ENCODE peak calls at places on chromosomes 16 and 17, in eight cellular contexts. One of them, this sample, is unnamed.

GRCh38 chr16:47833771-47834170 is 322.0 kb downstream of the ABCC12 start:
- DNase-seq in neural crest cell: no peak
- DNase-seq in cardiac muscle cell: no peak
- DNase-seq in fibroblast of pulmonary artery: no peak
- DNase-seq in tibial nerve: no peak
- DNase-seq in upper lobe of right lung: no peak
- DNase-seq in GM06990: no peak
- DNase-seq in testis: no peak
- DNase-seq in this sample: no peak

GRCh38 chr17:48441231-48441711 is 11.3 kb upstream of the SKAP1 start:
- DNase-seq in fibroblast of pulmonary artery: no peak
- DNase-seq in cardiac muscle cell: peak; percentile 17
- DNase-seq in GM06990: peak; percentile 81
- DNase-seq in upper lobe of right lung: no peak
- DNase-seq in tibial nerve: no peak
- DNase-seq in testis: no peak
- DNase-seq in neural crest cell: no peak
- DNase-seq in this sample: peak; percentile 76

GRCh38 chr17:77708936-77709335 is 249.6 kb upstream of the TNRC6C start:
- DNase-seq in tibial nerve: no peak
- DNase-seq in fibroblast of pulmonary artery: no peak
- DNase-seq in GM06990: no peak
- DNase-seq in cardiac muscle cell: no peak
- DNase-seq in testis: no peak
- DNase-seq in neural crest cell: no peak
- DNase-seq in upper lobe of right lung: no peak
- DNase-seq in this sample: no peak

GRCh38 chr17:8079291-8080207 is 8.0 kb downstream of the ALOX12B start:
- DNase-seq in testis: peak; percentile 79
- DNase-seq in fibroblast of pulmonary artery: peak; percentile 46
- DNase-seq in neural crest cell: peak; percentile 77
- DNase-seq in GM06990: peak; percentile 80
- DNase-seq in upper lobe of right lung: peak; percentile 87
- DNase-seq in tibial nerve: peak; percentile 49
- DNase-seq in cardiac muscle cell: peak; percentile 54
- DNase-seq in this sample: peak; percentile 94

GRCh38 chr16:86926146-86926545 is 347.8 kb downstream of the FOXL1 start:
- DNase-seq in cardiac muscle cell: no peak
- DNase-seq in GM06990: no peak
- DNase-seq in neural crest cell: no peak
- DNase-seq in upper lobe of right lung: no peak
- DNase-seq in testis: no peak
- DNase-seq in fibroblast of pulmonary artery: no peak
- DNase-seq in tibial nerve: no peak
- DNase-seq in this sample: no peak

GRCh38 chr17:37744961-37745800 is at the start of gene HNF1B:
- DNase-seq in neural crest cell: no peak
- DNase-seq in tibial nerve: no peak
- DNase-seq in fibroblast of pulmonary artery: no peak
- DNase-seq in upper lobe of right lung: peak; percentile 79
- DNase-seq in testis: no peak
- DNase-seq in cardiac muscle cell: no peak
- DNase-seq in GM06990: peak; percentile 76
- DNase-seq in this sample: peak; percentile 81

GRCh38 chr17:82216301-82217119 is 3.9 kb upstream of the CCDC57 start:
- DNase-seq in GM06990: peak; percentile 74
- DNase-seq in tibial nerve: peak; percentile 57
- DNase-seq in neural crest cell: no peak
- DNase-seq in cardiac muscle cell: peak; percentile 87
- DNase-seq in testis: peak; percentile 69
- DNase-seq in fibroblast of pulmonary artery: peak; percentile 78
- DNase-seq in upper lobe of right lung: peak; percentile 94
- DNase-seq in this sample: peak; percentile 77

GRCh38 chr17:77131919-77132318 is 8.8 kb upstream of the SEC14L1 start:
- DNase-seq in cardiac muscle cell: peak; percentile 81
- DNase-seq in upper lobe of right lung: no peak
- DNase-seq in tibial nerve: no peak
- DNase-seq in fibroblast of pulmonary artery: peak; percentile 93
- DNase-seq in GM06990: no peak
- DNase-seq in neural crest cell: no peak
- DNase-seq in testis: no peak
- DNase-seq in this sample: no peak

GRCh38 chr16:72179592-72179991 is 7.6 kb upstream of the PMFBP1 start:
- DNase-seq in cardiac muscle cell: no peak
- DNase-seq in tibial nerve: no peak
- DNase-seq in fibroblast of pulmonary artery: no peak
- DNase-seq in GM06990: no peak
- DNase-seq in neural crest cell: no peak
- DNase-seq in testis: no peak
- DNase-seq in upper lobe of right lung: no peak
- DNase-seq in this sample: no peak

GRCh38 chr17:9472541-9472940 is 103.1 kb downstream of the STX8 start:
- DNase-seq in GM06990: no peak
- DNase-seq in cardiac muscle cell: peak; percentile 49
- DNase-seq in upper lobe of right lung: no peak
- DNase-seq in tibial nerve: peak; percentile 27
- DNase-seq in testis: no peak
- DNase-seq in fibroblast of pulmonary artery: peak; percentile 35
- DNase-seq in neural crest cell: no peak
- DNase-seq in this sample: no peak

GRCh38 chr16:87327798-87328495 is 10.8 kb upstream of the C16orf95 start:
- DNase-seq in upper lobe of right lung: peak; percentile 47
- DNase-seq in neural crest cell: no peak
- DNase-seq in tibial nerve: no peak
- DNase-seq in GM06990: no peak
- DNase-seq in cardiac muscle cell: no peak
- DNase-seq in testis: no peak
- DNase-seq in fibroblast of pulmonary artery: no peak
- DNase-seq in this sample: no peak

GRCh38 chr17:49985310-49985990 is 9.6 kb downstream of the DLX3 start:
- DNase-seq in tibial nerve: no peak
- DNase-seq in GM06990: no peak
- DNase-seq in cardiac muscle cell: no peak
- DNase-seq in fibroblast of pulmonary artery: no peak
- DNase-seq in upper lobe of right lung: no peak
- DNase-seq in testis: no peak
- DNase-seq in neural crest cell: no peak
- DNase-seq in this sample: no peak

GRCh38 chr17:45043813-45044540 is 7.5 kb downstream of the DCAKD start:
- DNase-seq in cardiac muscle cell: no peak
- DNase-seq in tibial nerve: no peak
- DNase-seq in neural crest cell: no peak
- DNase-seq in upper lobe of right lung: no peak
- DNase-seq in testis: no peak
- DNase-seq in fibroblast of pulmonary artery: no peak
- DNase-seq in GM06990: no peak
- DNase-seq in this sample: no peak

GRCh38 chr17:43906951-43907424 is 348 bp downstream of the MPP2 start:
- DNase-seq in upper lobe of right lung: no peak
- DNase-seq in GM06990: no peak
- DNase-seq in cardiac muscle cell: no peak
- DNase-seq in fibroblast of pulmonary artery: no peak
- DNase-seq in neural crest cell: no peak
- DNase-seq in tibial nerve: peak; percentile 9
- DNase-seq in testis: no peak
- DNase-seq in this sample: no peak

GRCh38 chr16:24853830-24854229 is 8.1 kb downstream of the SLC5A11 start:
- DNase-seq in tibial nerve: no peak
- DNase-seq in neural crest cell: no peak
- DNase-seq in upper lobe of right lung: no peak
- DNase-seq in fibroblast of pulmonary artery: peak; percentile 72
- DNase-seq in testis: peak; percentile 60
- DNase-seq in cardiac muscle cell: peak; percentile 73
- DNase-seq in GM06990: no peak
- DNase-seq in this sample: no peak

GRCh38 chr16:56923481-56923880 is 8.5 kb upstream of the HERPUD1 start:
- DNase-seq in fibroblast of pulmonary artery: peak; percentile 72
- DNase-seq in cardiac muscle cell: peak; percentile 86
- DNase-seq in GM06990: no peak
- DNase-seq in neural crest cell: no peak
- DNase-seq in tibial nerve: no peak
- DNase-seq in testis: no peak
- DNase-seq in upper lobe of right lung: no peak
- DNase-seq in this sample: no peak

GRCh38 chr17:68334393-68334792 is 43.1 kb downstream of the ARSG start:
- DNase-seq in upper lobe of right lung: no peak
- DNase-seq in neural crest cell: no peak
- DNase-seq in fibroblast of pulmonary artery: no peak
- DNase-seq in testis: no peak
- DNase-seq in GM06990: no peak
- DNase-seq in cardiac muscle cell: no peak
- DNase-seq in tibial nerve: no peak
- DNase-seq in this sample: no peak

GRCh38 chr16:3999890-4000325 is 116.3 kb downstream of the ADCY9 start:
- DNase-seq in upper lobe of right lung: no peak
- DNase-seq in fibroblast of pulmonary artery: peak; percentile 67
- DNase-seq in tibial nerve: no peak
- DNase-seq in cardiac muscle cell: peak; percentile 69
- DNase-seq in neural crest cell: no peak
- DNase-seq in GM06990: no peak
- DNase-seq in testis: no peak
- DNase-seq in this sample: no peak

GRCh38 chr16:88348377-88349152 is 34.2 kb upstream of the ZNF469 start:
- DNase-seq in tibial nerve: no peak
- DNase-seq in cardiac muscle cell: no peak
- DNase-seq in fibroblast of pulmonary artery: no peak
- DNase-seq in neural crest cell: no peak
- DNase-seq in upper lobe of right lung: no peak
- DNase-seq in GM06990: no peak
- DNase-seq in testis: no peak
- DNase-seq in this sample: no peak

DNA sequence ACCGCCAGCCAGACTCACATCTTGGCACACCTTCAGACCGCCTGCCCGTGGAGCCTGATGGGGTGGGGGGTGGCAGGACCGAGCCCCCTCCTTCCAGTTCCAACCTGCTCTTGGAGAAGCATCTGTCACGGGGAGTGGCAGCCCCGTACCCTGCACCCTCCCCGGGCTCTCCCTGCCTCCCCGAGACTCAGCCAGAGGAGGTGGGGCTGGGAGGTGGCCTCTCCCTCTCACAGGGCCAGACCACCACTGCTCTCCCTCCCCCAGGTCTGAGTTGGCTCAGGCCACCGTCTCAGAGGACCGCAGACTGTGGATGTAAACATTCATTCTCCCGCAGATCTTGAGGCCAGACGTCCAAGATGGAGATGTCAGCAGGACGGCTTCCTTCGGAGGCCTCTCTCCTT is 11.3 kb upstream of the RBFOX3 start:
- DNase-seq in testis: peak; percentile 11
- DNase-seq in tibial nerve: no peak
- DNase-seq in GM06990: no peak
- DNase-seq in cardiac muscle cell: no peak
- DNase-seq in upper lobe of right lung: peak; percentile 53
- DNase-seq in fibroblast of pulmonary artery: no peak
- DNase-seq in neural crest cell: no peak
- DNase-seq in this sample: no peak
- TF ChIP-seq CTCF in testis: no peak
- TF ChIP-seq CTCF in tibial nerve: no peak
- TF ChIP-seq CTCF in GM06990: no peak
- TF ChIP-seq CTCF in cardiac muscle cell: no peak
- TF ChIP-seq CTCF in upper lobe of right lung: no peak
- TF ChIP-seq CTCF in fibroblast of pulmonary artery: no peak
- TF ChIP-seq CTCF in neural crest cell: no peak
- TF ChIP-seq CTCF in this sample: no peak

GRCh38 chr16:74275031-74275636 is 21.5 kb upstream of the PSMD7 start:
- DNase-seq in fibroblast of pulmonary artery: peak; percentile 48
- DNase-seq in cardiac muscle cell: peak; percentile 42
- DNase-seq in tibial nerve: no peak
- DNase-seq in neural crest cell: no peak
- DNase-seq in testis: no peak
- DNase-seq in upper lobe of right lung: no peak
- DNase-seq in GM06990: no peak
- DNase-seq in this sample: no peak
- TF ChIP-seq CTCF in fibroblast of pulmonary artery: peak; percentile 49
- TF ChIP-seq CTCF in cardiac muscle cell: peak; percentile 49
- TF ChIP-seq CTCF in tibial nerve: no peak
- TF ChIP-seq CTCF in neural crest cell: peak; percentile 76
- TF ChIP-seq CTCF in testis: peak; percentile 48
- TF ChIP-seq CTCF in upper lobe of right lung: peak; percentile 37
- TF ChIP-seq CTCF in GM06990: peak; percentile 29
- TF ChIP-seq CTCF in this sample: no peak

GRCh38 chr17:63917646-63918045 is 993 bp downstream of the GH1 start:
- DNase-seq in fibroblast of pulmonary artery: no peak
- DNase-seq in GM06990: no peak
- DNase-seq in cardiac muscle cell: no peak
- DNase-seq in tibial nerve: no peak
- DNase-seq in testis: no peak
- DNase-seq in upper lobe of right lung: no peak
- DNase-seq in neural crest cell: no peak
- DNase-seq in this sample: no peak

GRCh38 chr17:63919311-63919723 is 678 bp upstream of the GH1 start:
- DNase-seq in fibroblast of pulmonary artery: peak; percentile 67
- DNase-seq in upper lobe of right lung: no peak
- DNase-seq in tibial nerve: peak; percentile 74
- DNase-seq in GM06990: peak; percentile 48
- DNase-seq in cardiac muscle cell: peak; percentile 73
- DNase-seq in neural crest cell: peak; percentile 72
- DNase-seq in testis: peak; percentile 64
- DNase-seq in this sample: peak; percentile 79

GRCh38 chr17:63914471-63914870 is 3.4 kb upstream of the CSHL1 start:
- DNase-seq in cardiac muscle cell: no peak
- DNase-seq in upper lobe of right lung: no peak
- DNase-seq in testis: no peak
- DNase-seq in fibroblast of pulmonary artery: no peak
- DNase-seq in tibial nerve: no peak
- DNase-seq in neural crest cell: no peak
- DNase-seq in GM06990: no peak
- DNase-seq in this sample: no peak

GRCh38 chr17:63916566-63917185 is 2.0 kb downstream of the GH1 start:
- DNase-seq in cardiac muscle cell: no peak
- DNase-seq in tibial nerve: no peak
- DNase-seq in testis: no peak
- DNase-seq in GM06990: no peak
- DNase-seq in neural crest cell: no peak
- DNase-seq in fibroblast of pulmonary artery: no peak
- DNase-seq in upper lobe of right lung: no peak
- DNase-seq in this sample: no peak

DNA sequence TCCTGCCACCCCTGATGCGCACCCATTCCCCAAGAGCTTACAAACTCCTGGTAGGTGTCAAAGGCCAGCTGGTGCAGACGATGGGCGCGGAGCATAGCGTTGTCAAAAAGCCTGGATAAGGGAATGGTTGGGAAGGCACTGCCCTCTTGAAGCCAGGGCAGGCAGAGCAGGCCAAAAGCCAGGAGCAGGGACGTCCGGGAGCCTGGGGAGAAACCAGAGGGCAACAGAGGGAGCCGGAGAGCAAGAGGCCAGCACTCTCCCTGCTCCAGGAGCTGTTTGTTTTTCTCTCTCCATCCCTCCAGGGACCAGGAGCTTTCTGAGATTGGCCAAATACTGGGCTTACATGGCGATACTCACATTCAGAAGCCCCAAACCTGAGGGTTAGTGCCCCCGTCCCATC is 334 bp downstream of the GH1 start:
- DNase-seq in upper lobe of right lung: no peak
- DNase-seq in tibial nerve: no peak
- DNase-seq in testis: no peak
- DNase-seq in GM06990: no peak
- DNase-seq in fibroblast of pulmonary artery: no peak
- DNase-seq in neural crest cell: no peak
- DNase-seq in cardiac muscle cell: peak; percentile 8
- DNase-seq in this sample: no peak
- TF ChIP-seq CTCF in upper lobe of right lung: no peak
- TF ChIP-seq CTCF in tibial nerve: no peak
- TF ChIP-seq CTCF in testis: no peak
- TF ChIP-seq CTCF in GM06990: no peak
- TF ChIP-seq CTCF in fibroblast of pulmonary artery: no peak
- TF ChIP-seq CTCF in neural crest cell: no peak
- TF ChIP-seq CTCF in cardiac muscle cell: peak; percentile 9
- TF ChIP-seq CTCF in this sample: no peak

GRCh38 chr16:85370881-85371651 is 242.1 kb upstream of the GSE1 start:
- DNase-seq in fibroblast of pulmonary artery: no peak
- DNase-seq in tibial nerve: peak; percentile 31
- DNase-seq in cardiac muscle cell: no peak
- DNase-seq in upper lobe of right lung: peak; percentile 85
- DNase-seq in GM06990: no peak
- DNase-seq in neural crest cell: no peak
- DNase-seq in testis: peak; percentile 76
- DNase-seq in this sample: no peak
- TF ChIP-seq CTCF in fibroblast of pulmonary artery: no peak
- TF ChIP-seq CTCF in tibial nerve: peak; percentile 50
- TF ChIP-seq CTCF in cardiac muscle cell: no peak
- TF ChIP-seq CTCF in upper lobe of right lung: no peak
- TF ChIP-seq CTCF in GM06990: no peak
- TF ChIP-seq CTCF in neural crest cell: no peak
- TF ChIP-seq CTCF in testis: no peak
- TF ChIP-seq CTCF in this sample: no peak